ENCODE peak calls at places on chromosomes 2 and 18, in six cellular contexts. N is GM12878, Q is cardiac fibroblast, I is sigmoid colon, Z is fibroblast of lung, P is endothelial cell of umbilical vein. C is an unnamed sample.

GRCh38 chr2:139872032-139872431 is 1091.8 kb upstream of the NXPH2 start:
- DNase-seq in N (no peak), Q (no peak), P (no peak), I (no peak), Z (no peak), C (no peak)

GRCh38 chr2:84781942-84782716 is 98.8 kb downstream of the TRABD2A start:
- DNase-seq in I (no peak), N (no peak), Z (peak), P (no peak), Q (no peak), C (peak)

GRCh38 chr2:10150436-10150835 is 27.9 kb downstream of the RRM2 start:
- DNase-seq in N (no peak), P (no peak), Z (no peak), Q (no peak), I (no peak), C (no peak)

GRCh38 chr2:120013569-120014223 is 819 bp downstream of the EPB41L5 start:
- DNase-seq in N (no peak), I (no peak), Z (peak), Q (no peak), P (peak), C (no peak)

GRCh38 chr2:158973511-158973956 is 5.1 kb downstream of the TANC1 start:
- DNase-seq in Z (peak), P (no peak), I (no peak), Q (peak), N (no peak), C (no peak)

GRCh38 chr2:234536218-234536989 is 39.5 kb upstream of the ARL4C start:
- DNase-seq in P (no peak), Q (no peak), I (no peak), Z (no peak), N (no peak), C (no peak)

GRCh38 chr2:179793238-179793637 is 68.2 kb downstream of the ZNF385B start:
- DNase-seq in P (no peak), I (no peak), Q (no peak), Z (no peak), N (no peak), C (no peak)

GRCh38 chr2:235779444-235779896 is 285.6 kb downstream of the AGAP1 start:
- DNase-seq in Z (peak), I (peak), N (no peak), Q (peak), P (peak), C (peak)

GRCh38 chr2:96953611-96954489 is 32.5 kb downstream of the FAM178B start:
- DNase-seq in Q (no peak), Z (no peak), P (no peak), N (no peak), I (peak), C (no peak)

GRCh38 chr2:119179951-119180350 is 21.4 kb upstream of the C1QL2 start:
- DNase-seq in Z (peak), I (no peak), Q (no peak), P (no peak), N (no peak), C (no peak)

GRCh38 chr18:77366725-77367641 is 117.3 kb downstream of the GALR1 start:
- DNase-seq in I (no peak), Q (peak), Z (peak), N (no peak), P (no peak), C (no peak)

GRCh38 chr2:151363709-151364108 is 6.3 kb downstream of the TNFAIP6 start:
- DNase-seq in N (peak), Q (peak), P (peak), Z (no peak), I (peak), C (no peak)

GRCh38 chr18:28735731-28736130 is 558.8 kb upstream of the CDH2 start:
- DNase-seq in I (no peak), P (peak), Q (peak), N (no peak), Z (peak), C (no peak)

GRCh38 chr18:48735070-48735676 is 196.3 kb downstream of the CTIF start:
- DNase-seq in Q (no peak), N (no peak), P (peak), Z (peak), I (no peak), C (no peak)

GRCh38 chr2:239257511-239257937 is 143.3 kb downstream of the HDAC4 start:
- DNase-seq in Z (peak), I (peak), P (peak), Q (peak), N (no peak), C (no peak)

GRCh38 chr18:78557371-78557770 is 422.2 kb upstream of the SALL3 start:
- DNase-seq in I (no peak), Q (no peak), Z (no peak), N (no peak), P (no peak), C (no peak)

GRCh38 chr2:96264656-96265348 is 995 bp downstream of the TMEM127 start:
- DNase-seq in P (peak), I (peak), N (no peak), Q (peak), Z (peak), C (peak)

GRCh38 chr2:223681125-223681524 is 79.0 kb upstream of the SCG2 start:
- DNase-seq in P (no peak), Q (no peak), N (no peak), Z (peak), I (no peak), C (no peak)

GRCh38 chr2:128308284-128308731 is 10.4 kb downstream of the HS6ST1 start:
- DNase-seq in Z (no peak), I (peak), P (no peak), Q (no peak), N (no peak), C (no peak)

GRCh38 chr2:163665051-163665450 is 70.8 kb downstream of the FIGN start:
- DNase-seq in N (no peak), I (no peak), Q (no peak), P (no peak), Z (no peak), C (no peak)

GRCh38 chr2:85785027-85785822 is 31.4 kb downstream of the ATOH8 start:
- DNase-seq in N (no peak), Q (peak), P (no peak), Z (peak), I (peak), C (no peak)

GRCh38 chr18:10152475-10152874 is 238.7 kb downstream of the VAPA start:
- DNase-seq in P (no peak), I (no peak), N (no peak), Z (no peak), Q (no peak), C (no peak)

GRCh38 chr2:130382313-130382917 is 26.6 kb downstream of the PTPN18 start:
- DNase-seq in P (no peak), I (peak), Q (no peak), N (no peak), Z (no peak), C (no peak)

GRCh38 chr18:27214831-27215230 is 29.7 kb upstream of the CHST9 start:
- DNase-seq in Z (no peak), P (no peak), I (no peak), Q (no peak), N (no peak), C (no peak)

GRCh38 chr2:228593992-228594391 is 412.5 kb upstream of the SPHKAP start:
- DNase-seq in P (no peak), N (no peak), Q (no peak), Z (no peak), I (no peak), C (no peak)

GRCh38 chr2:42043789-42044394 is 3.9 kb upstream of the PKDCC start:
- DNase-seq in Q (no peak), P (no peak), N (no peak), Z (no peak), I (no peak), C (no peak)

GRCh38 chr2:42041377-42042127 is 6.3 kb upstream of the PKDCC start:
- DNase-seq in P (no peak), Q (no peak), N (no peak), Z (no peak), I (no peak), C (no peak)

GRCh38 chr2:42036940-42037339 is 10.9 kb upstream of the PKDCC start:
- DNase-seq in Q (no peak), N (no peak), P (no peak), Z (no peak), I (no peak), C (no peak)

GRCh38 chr2:42042956-42043355 is 4.9 kb upstream of the PKDCC start:
- DNase-seq in N (no peak), Z (no peak), P (no peak), I (no peak), Q (no peak), C (no peak)

DNA sequence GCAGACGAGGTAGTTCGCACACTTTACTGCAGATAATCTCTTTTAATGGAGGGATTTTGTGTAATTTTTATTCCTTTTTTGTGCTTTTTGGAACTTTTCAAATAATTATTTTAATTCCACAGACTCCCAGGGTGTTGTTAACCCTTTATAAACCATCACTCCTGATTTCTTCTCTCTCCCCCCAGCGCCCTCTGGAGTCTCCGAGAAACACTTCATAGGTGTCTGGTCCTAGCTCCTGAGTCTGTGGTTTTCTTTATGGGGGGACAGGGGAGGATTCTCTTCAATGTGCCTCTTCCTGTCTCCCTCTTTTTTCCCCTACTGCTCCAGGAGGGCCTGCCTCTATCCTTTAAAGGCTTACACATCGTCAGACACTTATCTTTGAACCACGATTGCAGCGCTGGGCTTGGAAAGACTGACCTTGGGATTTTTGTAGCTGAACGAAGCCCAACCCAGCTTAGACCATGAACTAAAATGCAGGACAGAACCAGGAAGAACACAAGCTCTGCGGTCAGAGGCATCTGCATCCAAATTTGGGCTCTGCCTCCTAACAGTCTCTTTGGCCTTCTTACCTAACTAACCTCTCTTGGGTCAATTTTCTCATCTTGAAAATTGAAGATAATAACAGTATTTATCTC is 7.1 kb upstream of the PKDCC start:
- DNase-seq in N (no peak), Z (no peak), I (no peak), Q (peak), P (no peak), C (no peak)
- TF ChIP-seq CTCF in N (no peak), Z (no peak), I (no peak), Q (no peak), P (no peak), C (no peak)

GRCh38 chr2:212935749-212936148 is 215.7 kb downstream of the IKZF2 start:
- DNase-seq in Z (no peak), Q (no peak), P (no peak), I (no peak), N (no peak), C (no peak)
- TF ChIP-seq CTCF in Z (no peak), Q (no peak), P (no peak), I (no peak), N (no peak), C (no peak)

GRCh38 chr2:219998714-219999227 is 371.3 kb downstream of the SLC4A3 start:
- DNase-seq in I (no peak), Q (no peak), Z (no peak), P (no peak), N (no peak), C (no peak)
- TF ChIP-seq CTCF in I (no peak), Q (no peak), Z (no peak), P (no peak), N (no peak), C (no peak)

GRCh38 chr2:176088048-176088936 is 4.2 kb upstream of the HOXD13 start:
- DNase-seq in Q (peak), P (peak), I (no peak), N (no peak), Z (peak), C (peak)
- TF ChIP-seq CTCF in Q (peak), P (peak), I (peak), N (peak), Z (peak), C (peak)

DNA sequence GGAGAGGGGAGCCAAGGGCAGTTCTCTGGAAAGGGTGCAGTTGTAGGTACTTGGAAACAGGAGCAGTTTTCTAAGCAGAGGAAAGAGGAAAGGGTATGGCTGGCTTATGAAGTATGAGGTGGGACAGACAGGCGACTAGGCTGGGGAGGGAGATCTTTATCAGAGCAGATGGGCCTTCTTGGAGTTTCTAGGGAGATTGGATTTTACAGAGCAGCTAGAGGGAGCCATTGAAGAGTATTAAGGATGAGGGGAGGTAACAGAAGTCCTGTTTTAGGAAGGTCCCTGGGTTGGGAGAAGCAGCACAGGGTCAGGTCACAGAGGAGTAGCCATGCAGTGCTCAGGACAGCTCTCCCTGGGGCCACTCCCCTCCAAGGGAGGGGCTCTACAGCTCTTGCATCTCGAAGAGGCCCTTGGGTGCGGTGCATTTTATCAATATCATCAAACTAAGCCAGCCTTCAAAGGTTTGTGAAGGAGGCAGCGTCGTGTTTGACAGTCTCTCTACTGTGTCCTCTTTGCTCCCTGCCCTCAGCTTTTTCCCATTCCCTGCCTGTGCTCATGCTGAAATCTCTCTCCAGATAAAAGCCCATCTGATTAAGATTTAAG is 154.3 kb downstream of the SETBP1 start:
- DNase-seq in P (no peak), I (no peak), Z (no peak), N (no peak), Q (no peak), C (no peak)
- TF ChIP-seq CTCF in P (no peak), I (no peak), Z (no peak), N (peak), Q (no peak), C (no peak)

DNA sequence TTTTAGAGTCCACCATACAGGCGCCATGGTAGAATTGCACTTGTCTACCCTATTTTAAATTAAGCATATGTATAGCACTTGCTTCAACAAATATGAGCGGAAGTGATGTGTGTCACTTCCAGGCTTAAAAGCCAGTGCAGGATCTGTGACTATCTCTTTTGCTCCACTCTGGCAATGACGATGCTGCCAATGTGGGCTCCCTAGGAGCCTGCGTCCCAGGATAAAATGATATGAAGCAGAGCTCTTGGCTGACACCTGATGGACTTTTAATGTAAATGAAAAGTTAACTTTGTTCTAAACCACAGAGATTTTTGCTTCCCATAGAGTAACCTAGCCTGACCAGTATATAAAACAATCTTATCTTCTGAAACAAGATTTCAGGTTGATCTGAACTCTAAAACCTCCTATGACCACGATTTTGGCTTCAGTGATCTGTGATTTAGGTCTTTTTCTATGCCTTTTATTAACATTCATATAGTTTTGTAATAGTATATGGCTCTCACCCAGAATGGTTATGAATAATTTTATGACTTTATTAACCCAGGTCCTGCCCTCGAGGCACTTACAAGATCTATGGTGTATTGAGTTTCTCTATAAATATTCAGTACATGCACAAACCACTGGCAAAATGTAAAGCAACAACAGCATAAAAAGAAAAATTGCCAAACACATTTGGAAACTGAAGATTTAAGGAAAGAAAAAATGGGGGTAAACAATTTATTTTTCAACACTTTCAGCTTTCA is 422.5 kb upstream of the PIK3C3 start:
- DNase-seq in I (no peak), Z (no peak), P (peak), Q (peak), N (no peak), C (no peak)
- TF ChIP-seq CTCF in I (no peak), Z (no peak), P (peak), Q (no peak), N (no peak), C (no peak)

GRCh38 chr2:238121511-238122286 is 16.8 kb upstream of the KLHL30 start:
- DNase-seq in I (no peak), Z (no peak), N (no peak), Q (no peak), P (no peak), C (no peak)

GRCh38 chr2:238123218-238123971 is 15.1 kb upstream of the KLHL30 start:
- DNase-seq in Z (no peak), I (no peak), N (no peak), P (no peak), Q (no peak), C (no peak)

GRCh38 chr2:238122287-238123217 is 15.9 kb upstream of the KLHL30 start:
- DNase-seq in Z (no peak), P (no peak), I (no peak), Q (no peak), N (no peak), C (no peak)

GRCh38 chr2:238119756-238120462 is 18.6 kb upstream of the KLHL30 start:
- DNase-seq in P (no peak), Z (no peak), N (no peak), Q (no peak), I (no peak), C (no peak)

DNA sequence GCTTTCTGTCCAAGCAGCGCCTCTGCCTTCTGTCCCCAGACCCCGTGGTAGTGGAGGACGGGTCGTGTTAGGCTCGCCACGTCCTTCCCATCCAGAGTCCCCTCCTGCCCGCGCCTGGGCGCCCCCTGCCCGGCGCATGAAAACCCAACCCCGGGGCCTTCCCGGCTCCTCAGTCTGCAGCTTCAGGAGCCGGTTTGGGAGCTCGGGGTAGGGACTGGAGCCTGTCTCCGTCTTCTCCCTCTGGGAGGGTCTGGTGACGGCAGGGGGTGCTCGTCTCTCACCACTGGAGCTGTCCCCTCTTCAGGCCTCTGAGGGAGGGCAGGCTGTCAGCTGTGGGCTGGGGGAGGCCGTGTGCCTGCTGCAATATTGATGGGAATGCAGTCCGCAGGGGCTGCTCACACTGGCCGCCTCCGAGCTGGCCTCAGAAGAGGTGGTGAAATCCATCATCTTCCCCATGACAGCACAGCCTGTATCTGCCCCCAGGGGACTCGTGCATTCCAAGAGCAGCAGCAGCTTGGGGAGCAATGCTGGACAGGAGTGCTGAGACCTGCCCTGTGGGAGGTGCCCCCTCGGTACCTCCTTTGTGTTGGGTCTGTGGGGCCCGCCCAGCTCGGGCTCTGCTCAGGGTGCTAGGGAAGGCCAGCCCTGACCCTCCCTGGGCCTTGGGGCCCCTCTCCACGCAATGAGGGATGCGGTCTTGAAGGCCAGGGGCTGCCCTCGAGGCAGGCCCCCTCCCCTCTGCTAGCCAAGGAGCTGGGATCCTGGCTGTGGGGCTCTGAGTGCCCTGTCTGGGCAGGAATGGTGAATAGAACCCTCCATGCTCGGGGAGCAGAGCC is 17.8 kb upstream of the KLHL30 start:
- DNase-seq in N (no peak), P (no peak), Z (peak), I (no peak), Q (peak), C (no peak)
- TF ChIP-seq CTCF in N (no peak), P (peak), Z (peak), I (no peak), Q (peak), C (no peak)

DNA sequence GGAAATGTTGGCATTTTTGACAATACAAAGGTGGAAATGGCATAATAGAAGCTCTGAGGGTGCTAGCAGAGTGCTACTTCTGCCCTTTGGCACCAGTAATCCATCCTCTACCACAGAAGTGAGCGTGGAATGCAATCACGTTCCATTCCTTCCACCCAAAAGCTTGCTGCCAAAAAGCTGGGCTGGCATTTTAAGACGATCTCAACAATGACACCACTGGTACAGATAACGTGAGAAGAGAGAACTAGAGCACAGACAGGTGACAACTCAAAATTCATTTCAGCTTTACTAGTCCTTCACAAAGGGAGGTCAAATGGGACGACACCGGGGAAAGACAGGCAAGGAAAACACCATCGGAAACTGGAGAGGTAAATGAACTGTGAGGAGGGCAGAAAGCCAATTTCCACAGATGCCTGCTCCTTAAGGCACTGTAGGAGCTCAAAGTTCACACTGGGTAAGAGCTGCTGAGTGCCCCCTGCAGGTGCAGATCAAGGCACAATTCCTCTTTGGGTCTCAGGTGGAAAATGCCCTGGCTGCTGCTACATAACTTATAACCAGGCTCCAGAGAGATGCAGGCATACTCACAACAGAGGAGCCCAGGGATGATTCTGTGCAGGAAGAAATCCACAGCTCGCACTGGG is 50.7 kb upstream of the RNU4ATAC start:
- DNase-seq in Q (peak), N (no peak), P (peak), I (no peak), Z (peak), C (no peak)
- TF ChIP-seq CTCF in Q (peak), N (no peak), P (peak), I (no peak), Z (no peak), C (no peak)

C was measured in B cell.